ENCODE peak calls at places on chromosomes 2 and 18, in six cellular contexts. S is neuronal stem cell; H is effector memory CD4-positive, alpha-beta T cell; N is ovary; C is sigmoid colon; K is CD8-positive, alpha-beta memory T cell. R is an unnamed sample.

GRCh38 chr2:177574357-177574756 is 181.8 kb downstream of the AGPS start:
- DNase-seq in H (no peak), N (no peak), K (no peak), S (no peak), C (no peak), R (no peak)

GRCh38 chr18:78100189-78100588 is 850.5 kb downstream of the GALR1 start:
- DNase-seq in C (no peak), H (no peak), S (no peak), K (no peak), N (no peak), R (no peak)

GRCh38 chr18:2337552-2338141 is 233.7 kb downstream of the METTL4 start:
- DNase-seq in C (no peak), N (no peak), H (peak; percentile 16), S (no peak), K (peak; percentile 15), R (no peak)

GRCh38 chr18:28086530-28087172 is 90.3 kb downstream of the CDH2 start:
- DNase-seq in C (no peak), K (no peak), H (no peak), S (peak; percentile 69), N (no peak), R (no peak)

GRCh38 chr18:35054401-35054800 is 13.2 kb downstream of the MAPRE2 start:
- DNase-seq in H (no peak), N (no peak), S (no peak), C (no peak), K (no peak), R (peak; percentile 17)

GRCh38 chr2:38074047-38074774 is 1.7 kb downstream of the CYP1B1 start:
- DNase-seq in K (no peak), S (no peak), H (no peak), C (no peak), N (no peak), R (no peak)

GRCh38 chr18:23824704-23825103 is 135.5 kb downstream of the LAMA3 start:
- DNase-seq in N (no peak), S (no peak), C (no peak), H (no peak), K (no peak), R (no peak)

GRCh38 chr2:206642075-206643025 is at the start of gene FAM237A:
- DNase-seq in H (no peak), N (peak; percentile 22), K (no peak), S (peak; percentile 84), C (no peak), R (no peak)

GRCh38 chr2:150674283-150674682 is 186.8 kb upstream of the RND3 start:
- DNase-seq in C (no peak), N (no peak), K (no peak), H (no peak), S (no peak), R (no peak)

GRCh38 chr2:55877101-55877500 is 46.5 kb downstream of the EFEMP1 start:
- DNase-seq in H (no peak), S (no peak), K (no peak), C (no peak), N (no peak), R (no peak)

GRCh38 chr2:75606851-75607798 is 39.5 kb upstream of the MRPL19 start:
- DNase-seq in S (no peak), N (no peak), C (no peak), K (no peak), H (no peak), R (no peak)

GRCh38 chr2:28346587-28346986 is 46.1 kb upstream of the FOSL2 start:
- DNase-seq in C (peak; percentile 76), N (peak; percentile 22), S (no peak), K (no peak), H (no peak), R (peak; percentile 96)

GRCh38 chr18:75350440-75350839 is 77.1 kb downstream of the SMIM21 start:
- DNase-seq in S (peak; percentile 18), N (no peak), H (no peak), K (no peak), C (no peak), R (no peak)

GRCh38 chr18:22286576-22286975 is 117.2 kb downstream of the GATA6 start:
- DNase-seq in N (no peak), S (no peak), C (no peak), H (no peak), K (no peak), R (no peak)

GRCh38 chr2:180559766-180560165 is 420.6 kb upstream of the UBE2E3 start:
- DNase-seq in C (no peak), K (no peak), N (no peak), H (no peak), S (no peak), R (no peak)

GRCh38 chr2:195411219-195411687 is 245.8 kb upstream of the SLC39A10 start:
- DNase-seq in S (no peak), H (no peak), C (no peak), N (no peak), K (no peak), R (no peak)

GRCh38 chr2:69601179-69601612 is 42.3 kb downstream of the AAK1 start:
- DNase-seq in N (no peak), C (no peak), S (no peak), H (no peak), K (no peak), R (no peak)

GRCh38 chr2:96775160-96775559 is 14.5 kb downstream of the CNNM4 start:
- DNase-seq in S (no peak), K (no peak), H (no peak), C (no peak), N (no peak), R (no peak)

DNA sequence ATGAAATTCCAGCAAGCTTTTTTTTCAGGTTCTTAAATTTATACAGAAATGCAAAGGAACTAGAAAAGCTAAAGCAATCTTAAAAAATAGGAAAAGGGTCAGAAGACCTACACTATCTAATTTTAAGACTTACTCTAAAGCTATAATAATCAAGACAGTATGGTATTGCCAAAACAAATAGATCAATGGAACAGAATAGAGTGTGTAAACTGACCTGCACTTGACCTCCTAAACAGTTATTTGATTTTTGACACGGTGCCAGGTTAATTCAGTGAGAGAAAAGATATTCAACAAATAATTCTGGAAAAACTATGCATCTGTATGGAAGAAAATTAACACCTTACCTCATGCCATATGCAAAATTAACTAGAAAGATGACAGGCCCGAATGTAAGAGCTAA is 73.6 kb downstream of the OLA1 start:
- DNase-seq in S (no peak), K (no peak), C (no peak), H (no peak), N (no peak), R (no peak)
- H3K4me3 ChIP-seq in S (no peak overlapping the region), K (no peak overlapping the region), C (no peak overlapping the region), H (no peak overlapping the region), N (no peak overlapping the region), R (no peak overlapping the region)

GRCh38 chr2:6392354-6392753 is 473.4 kb downstream of the CMPK2 start:
- DNase-seq in N (no peak), S (no peak), K (no peak), C (no peak), H (no peak), R (no peak)

GRCh38 chr2:6394266-6394665 is 471.4 kb downstream of the CMPK2 start:
- DNase-seq in H (no peak), S (no peak), K (no peak), C (no peak), N (no peak), R (no peak)

DNA sequence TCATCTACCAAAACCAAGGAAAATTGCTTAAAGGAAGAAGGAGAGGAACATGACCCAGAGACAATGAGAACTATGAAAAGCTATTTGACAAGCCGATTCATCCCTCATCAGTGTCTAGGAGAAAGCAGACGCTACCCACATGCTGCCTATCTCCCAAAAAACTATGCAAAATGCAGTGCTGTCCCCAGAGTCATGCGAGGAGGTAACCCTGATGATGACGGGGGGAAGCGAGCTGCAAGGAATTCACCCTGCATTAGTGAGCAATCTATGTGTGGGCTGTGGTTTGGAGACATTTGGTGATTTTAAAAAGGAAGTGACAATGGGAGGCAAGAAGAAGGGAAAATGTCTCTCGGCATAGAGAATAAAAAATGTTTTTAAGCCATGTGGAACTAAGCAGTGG is 472.7 kb downstream of the CMPK2 start:
- DNase-seq in K (no peak), N (no peak), H (no peak), S (no peak), C (no peak), R (no peak)
- H3K4me1 ChIP-seq in K (no peaks in the 10 kb centered on the region), N (no peaks in the 10 kb centered on the region), H (no peaks in the 10 kb centered on the region), S (peaks cover 3% of the 10 kb centered on the region), C (no peaks in the 10 kb centered on the region), R (no peaks in the 10 kb centered on the region)

GRCh38 chr2:189542145-189542882 is 38.3 kb downstream of the SLC40A1 start:
- DNase-seq in C (no peak), S (no peak), N (no peak), K (no peak), H (no peak), R (no peak)
- H3K27ac ChIP-seq in C (peak overlapping the region; percentile 31), S (no peak overlapping the region), N (no peak overlapping the region), K (no peak overlapping the region), H (no peak overlapping the region), R (peak overlapping the region; percentile 62)

DNA sequence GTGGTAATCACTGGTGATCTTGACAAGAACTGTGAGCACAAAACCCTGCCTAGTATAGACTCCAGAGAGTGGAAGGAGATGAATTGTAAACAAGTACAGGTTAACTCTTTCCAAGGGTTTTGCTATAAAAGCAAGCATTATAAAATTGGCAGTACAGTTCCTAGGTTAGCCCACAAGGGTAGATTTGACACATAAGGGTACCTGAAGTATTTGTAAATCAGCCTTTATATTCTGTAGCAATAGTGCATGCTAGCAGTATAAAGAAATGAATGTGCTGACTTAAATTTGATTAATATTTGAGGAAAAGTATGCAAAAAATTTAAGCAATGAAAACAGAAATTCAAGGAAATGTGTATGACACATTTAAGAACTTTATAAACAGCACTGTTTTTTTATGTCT is 42.4 kb downstream of the SP3 start:
- DNase-seq in K (no peak), H (no peak), C (no peak), S (no peak), N (no peak), R (no peak)
- H3K4me3 ChIP-seq in K (no peak overlapping the region), H (no peak overlapping the region), C (no peak overlapping the region), S (no peak overlapping the region), N (no peak overlapping the region), R (no peak overlapping the region)

DNA sequence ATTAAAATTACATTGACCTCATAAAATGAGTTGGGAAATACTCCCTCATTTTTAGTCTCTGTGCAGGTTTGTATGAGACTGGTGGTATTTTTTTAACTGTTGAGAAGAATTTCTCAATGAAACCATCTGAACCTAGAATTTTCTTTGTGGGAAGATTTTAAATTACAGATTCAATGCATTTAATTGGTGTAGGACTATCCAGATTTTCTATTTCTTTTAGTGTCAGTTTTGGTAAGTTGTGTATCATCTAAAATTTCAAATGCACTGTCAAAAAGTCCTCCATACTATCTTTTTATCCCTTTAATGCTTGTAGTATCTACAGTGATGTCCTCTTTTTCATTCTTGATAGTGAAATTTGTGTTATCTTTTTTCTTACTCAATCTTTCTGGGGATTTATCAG is 1.8 kb upstream of the BOK start:
- DNase-seq in N (no peak), S (no peak), C (no peak), K (no peak), H (no peak), R (no peak)
- H3K4me1 ChIP-seq in N (peaks cover 11% of the 10 kb centered on the region), S (peaks cover 4% of the 10 kb centered on the region), C (no peaks in the 10 kb centered on the region), K (no peaks in the 10 kb centered on the region), H (peaks cover 6% of the 10 kb centered on the region), R (peaks cover 7% of the 10 kb centered on the region)

GRCh38 chr2:218271487-218271797 is 1.1 kb downstream of the PNKD start:
- DNase-seq in H (no peak), C (no peak), K (no peak), N (no peak), S (no peak), R (no peak)
- H3K27ac ChIP-seq in H (peak overlapping the region; percentile 63), C (peak overlapping the region; percentile 78), K (no peak overlapping the region), N (no peak overlapping the region), S (no peak overlapping the region), R (peak overlapping the region; percentile 87)